ENCODE peak calls at places on chromosomes 3 and 15, in five cellular contexts. One of them, this sample, is unnamed.

GRCh38 chr3:119294889-119295769 is 946 bp downstream of the ARHGAP31 start:
- DNase-seq in K562: no peak
- DNase-seq in HepG2: no peak
- DNase-seq in GM12878: no peak
- DNase-seq in H1: no peak
- DNase-seq in this sample: peak; percentile 52

GRCh38 chr15:29696950-29697738 is 125.1 kb downstream of the TJP1 start:
- DNase-seq in K562: no peak
- DNase-seq in HepG2: no peak
- DNase-seq in GM12878: no peak
- DNase-seq in H1: no peak
- DNase-seq in this sample: no peak

GRCh38 chr3:107370902-107371301 is 6.3 kb upstream of the CCDC54 start:
- DNase-seq in K562: no peak
- DNase-seq in HepG2: no peak
- DNase-seq in GM12878: no peak
- DNase-seq in H1: no peak
- DNase-seq in this sample: no peak

GRCh38 chr3:174016186-174016585 is 618.6 kb downstream of the NLGN1 start:
- DNase-seq in K562: no peak
- DNase-seq in HepG2: no peak
- DNase-seq in GM12878: no peak
- DNase-seq in H1: no peak
- DNase-seq in this sample: no peak

GRCh38 chr15:100902436-100903190 is 16.5 kb upstream of the LRRK1 start:
- DNase-seq in K562: no peak
- DNase-seq in HepG2: peak; percentile 7
- DNase-seq in GM12878: no peak
- DNase-seq in H1: no peak
- DNase-seq in this sample: no peak

GRCh38 chr3:17013050-17013449 is 128.3 kb downstream of the PLCL2 start:
- DNase-seq in K562: no peak
- DNase-seq in HepG2: no peak
- DNase-seq in GM12878: no peak
- DNase-seq in H1: no peak
- DNase-seq in this sample: no peak

GRCh38 chr3:98657429-98657828 is 64.0 kb upstream of the CPOX start:
- DNase-seq in K562: peak; percentile 13
- DNase-seq in HepG2: no peak
- DNase-seq in GM12878: no peak
- DNase-seq in H1: peak; percentile 72
- DNase-seq in this sample: peak; percentile 76

GRCh38 chr3:105647047-105647446 is 221.8 kb downstream of the CBLB start:
- DNase-seq in K562: peak; percentile 58
- DNase-seq in HepG2: peak; percentile 39
- DNase-seq in GM12878: no peak
- DNase-seq in H1: no peak
- DNase-seq in this sample: no peak

GRCh38 chr15:68353418-68354145 is 76.0 kb downstream of the FEM1B start:
- DNase-seq in K562: no peak
- DNase-seq in HepG2: no peak
- DNase-seq in GM12878: no peak
- DNase-seq in H1: no peak
- DNase-seq in this sample: no peak

GRCh38 chr3:58032186-58032585 is 24.0 kb downstream of the FLNB start:
- DNase-seq in K562: no peak
- DNase-seq in HepG2: no peak
- DNase-seq in GM12878: no peak
- DNase-seq in H1: no peak
- DNase-seq in this sample: no peak

GRCh38 chr3:30333903-30334302 is 272.5 kb upstream of the TGFBR2 start:
- DNase-seq in K562: no peak
- DNase-seq in HepG2: no peak
- DNase-seq in GM12878: no peak
- DNase-seq in H1: no peak
- DNase-seq in this sample: no peak

GRCh38 chr3:185549111-185549510 is 3.3 kb downstream of the LIPH start:
- DNase-seq in K562: peak; percentile 29
- DNase-seq in HepG2: no peak
- DNase-seq in GM12878: no peak
- DNase-seq in H1: no peak
- DNase-seq in this sample: no peak

GRCh38 chr15:98484914-98485313 is 163.4 kb upstream of the IGF1R start:
- DNase-seq in K562: no peak
- DNase-seq in HepG2: no peak
- DNase-seq in GM12878: no peak
- DNase-seq in H1: no peak
- DNase-seq in this sample: no peak

GRCh38 chr15:100928632-100929280 is 9.6 kb downstream of the LRRK1 start:
- DNase-seq in K562: no peak
- DNase-seq in HepG2: no peak
- DNase-seq in GM12878: no peak
- DNase-seq in H1: no peak
- DNase-seq in this sample: no peak

GRCh38 chr3:155991291-155991690 is 120.8 kb downstream of the GMPS start:
- DNase-seq in K562: no peak
- DNase-seq in HepG2: no peak
- DNase-seq in GM12878: no peak
- DNase-seq in H1: no peak
- DNase-seq in this sample: no peak

GRCh38 chr3:115792206-115792955 is 169.1 kb downstream of the GAP43 start:
- DNase-seq in K562: no peak
- DNase-seq in HepG2: peak; percentile 95
- DNase-seq in GM12878: no peak
- DNase-seq in H1: no peak
- DNase-seq in this sample: no peak

GRCh38 chr3:169334994-169335393 is 328.5 kb downstream of the MECOM start:
- DNase-seq in K562: no peak
- DNase-seq in HepG2: no peak
- DNase-seq in GM12878: no peak
- DNase-seq in H1: no peak
- DNase-seq in this sample: no peak

GRCh38 chr3:124587053-124587408 is 143.2 kb upstream of the UMPS start:
- DNase-seq in K562: peak; percentile 72
- DNase-seq in HepG2: no peak
- DNase-seq in GM12878: no peak
- DNase-seq in H1: peak; percentile 53
- DNase-seq in this sample: peak; percentile 18

GRCh38 chr3:30684361-30684760 is 78.0 kb downstream of the TGFBR2 start:
- DNase-seq in K562: no peak
- DNase-seq in HepG2: no peak
- DNase-seq in GM12878: no peak
- DNase-seq in H1: no peak
- DNase-seq in this sample: no peak

GRCh38 chr3:179651687-179652466 is 963 bp upstream of the USP13 start:
- DNase-seq in K562: no peak
- DNase-seq in HepG2: no peak
- DNase-seq in GM12878: no peak
- DNase-seq in H1: no peak
- DNase-seq in this sample: no peak

GRCh38 chr15:93047621-93048425 is 41.2 kb downstream of the RGMA start:
- DNase-seq in K562: no peak
- DNase-seq in HepG2: no peak
- DNase-seq in GM12878: no peak
- DNase-seq in H1: no peak
- DNase-seq in this sample: no peak

GRCh38 chr3:27910456-27910855 is 188.3 kb upstream of the EOMES start:
- DNase-seq in K562: no peak
- DNase-seq in HepG2: no peak
- DNase-seq in GM12878: no peak
- DNase-seq in H1: no peak
- DNase-seq in this sample: no peak

GRCh38 chr3:150800722-150801121 is 37.8 kb upstream of the SIAH2 start:
- DNase-seq in K562: no peak
- DNase-seq in HepG2: no peak
- DNase-seq in GM12878: no peak
- DNase-seq in H1: no peak
- DNase-seq in this sample: no peak

GRCh38 chr3:150793641-150794040 is 30.7 kb upstream of the SIAH2 start:
- DNase-seq in K562: no peak
- DNase-seq in HepG2: peak; percentile 32
- DNase-seq in GM12878: no peak
- DNase-seq in H1: no peak
- DNase-seq in this sample: no peak

GRCh38 chr3:150803440-150803985 is 40.5 kb upstream of the SIAH2 start:
- DNase-seq in K562: no peak
- DNase-seq in HepG2: no peak
- DNase-seq in GM12878: no peak
- DNase-seq in H1: no peak
- DNase-seq in this sample: no peak

GRCh38 chr3:150797155-150797554 is 34.2 kb upstream of the SIAH2 start:
- DNase-seq in K562: no peak
- DNase-seq in HepG2: no peak
- DNase-seq in GM12878: no peak
- DNase-seq in H1: no peak
- DNase-seq in this sample: no peak

DNA sequence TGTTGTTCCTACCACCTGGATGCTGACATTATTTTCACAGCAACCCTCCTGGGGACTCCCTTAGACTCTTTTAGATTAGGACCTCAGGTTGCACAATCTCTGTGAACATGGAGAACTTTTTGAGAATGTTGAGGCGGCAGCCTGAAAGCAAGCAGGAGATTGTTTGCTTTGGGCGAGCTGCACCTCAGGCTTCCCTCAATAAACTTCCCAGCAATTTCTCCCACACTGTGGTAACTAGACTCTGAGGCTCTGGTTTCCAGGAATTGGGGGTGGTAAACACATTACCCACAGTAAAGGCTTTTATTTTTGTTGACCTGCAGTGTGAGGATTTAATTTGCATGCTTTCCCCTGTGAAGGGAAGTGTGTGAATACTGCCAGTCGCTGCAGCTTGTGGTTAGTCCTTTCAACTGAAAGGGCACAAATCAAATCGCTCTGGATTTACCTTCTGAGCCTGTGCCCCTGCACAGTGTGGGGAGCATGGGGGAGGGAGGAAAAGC is 35.2 kb upstream of the SIAH2 start:
- DNase-seq in K562: no peak
- DNase-seq in HepG2: peak; percentile 49
- DNase-seq in GM12878: no peak
- DNase-seq in H1: no peak
- DNase-seq in this sample: no peak
- TF ChIP-seq CREB1 in K562: no peak
- TF ChIP-seq CREB1 in HepG2: no peak
- TF ChIP-seq CREB1 in GM12878: no peak
- TF ChIP-seq CREB1 in H1: no peak
- TF ChIP-seq CREB1 in this sample: no peak

DNA sequence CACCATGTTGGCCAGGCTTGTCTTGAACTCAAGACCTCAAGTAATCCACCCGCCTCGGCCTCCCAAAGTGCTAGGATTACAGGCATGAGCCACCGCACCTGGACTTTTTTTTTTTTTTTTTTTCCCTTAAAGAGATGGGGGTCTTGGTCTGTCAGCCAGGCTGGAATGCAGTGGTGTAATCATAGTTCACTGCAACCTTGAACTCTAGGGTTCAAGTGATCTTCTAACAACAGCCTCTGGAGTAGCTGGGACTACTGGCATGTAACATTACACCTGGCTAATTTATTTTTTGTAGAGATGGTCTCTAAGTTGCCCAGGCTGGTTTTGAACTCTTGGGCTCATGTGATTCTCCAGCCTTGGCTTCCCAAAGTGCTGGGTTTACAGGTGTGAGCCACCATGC is 81.6 kb downstream of the ANKRD28 start:
- DNase-seq in K562: no peak
- DNase-seq in HepG2: peak; percentile 43
- DNase-seq in GM12878: no peak
- DNase-seq in H1: no peak
- DNase-seq in this sample: no peak
- TF ChIP-seq MAX in K562: no peak
- TF ChIP-seq MAX in HepG2: no peak
- TF ChIP-seq MAX in GM12878: no peak
- TF ChIP-seq MAX in H1: no peak
- TF ChIP-seq MAX in this sample: no peak

GRCh38 chr15:80970018-80970657 is 19.5 kb downstream of the MESD start:
- DNase-seq in K562: peak; percentile 81
- DNase-seq in HepG2: peak; percentile 35
- DNase-seq in GM12878: no peak
- DNase-seq in H1: peak; percentile 78
- DNase-seq in this sample: peak; percentile 52

GRCh38 chr15:80967451-80967850 is 22.2 kb downstream of the MESD start:
- DNase-seq in K562: no peak
- DNase-seq in HepG2: peak; percentile 28
- DNase-seq in GM12878: no peak
- DNase-seq in H1: peak; percentile 59
- DNase-seq in this sample: peak; percentile 71

GRCh38 chr15:80967991-80968510 is 21.6 kb downstream of the MESD start:
- DNase-seq in K562: no peak
- DNase-seq in HepG2: no peak
- DNase-seq in GM12878: no peak
- DNase-seq in H1: peak; percentile 41
- DNase-seq in this sample: no peak

GRCh38 chr15:80969316-80969715 is 20.3 kb downstream of the MESD start:
- DNase-seq in K562: no peak
- DNase-seq in HepG2: no peak
- DNase-seq in GM12878: no peak
- DNase-seq in H1: peak; percentile 16
- DNase-seq in this sample: no peak

GRCh38 chr15:80966431-80967197 is 23.0 kb downstream of the MESD start:
- DNase-seq in K562: no peak
- DNase-seq in HepG2: no peak
- DNase-seq in GM12878: no peak
- DNase-seq in H1: peak; percentile 41
- DNase-seq in this sample: no peak
- TF ChIP-seq CREB1 in K562: no peak
- TF ChIP-seq CREB1 in HepG2: no peak
- TF ChIP-seq CREB1 in GM12878: no peak
- TF ChIP-seq CREB1 in H1: no peak
- TF ChIP-seq CREB1 in this sample: no peak

GRCh38 chr3:14178247-14179113 is at the start of the genes LSM3 and XPC:
- DNase-seq in K562: peak; percentile 99
- DNase-seq in HepG2: peak; percentile 98
- DNase-seq in GM12878: peak; percentile 97
- DNase-seq in H1: peak; percentile 96
- DNase-seq in this sample: peak; percentile 92
- TF ChIP-seq MAX in K562: peak; percentile 87
- TF ChIP-seq MAX in HepG2: no peak
- TF ChIP-seq MAX in GM12878: no peak
- TF ChIP-seq MAX in H1: peak; percentile 20
- TF ChIP-seq MAX in this sample: peak; percentile 74

GRCh38 chr15:57635300-57635944 is 43.7 kb downstream of the MYZAP start:
- DNase-seq in K562: no peak
- DNase-seq in HepG2: no peak
- DNase-seq in GM12878: no peak
- DNase-seq in H1: no peak
- DNase-seq in this sample: no peak
- TF ChIP-seq CREB1 in K562: no peak
- TF ChIP-seq CREB1 in HepG2: no peak
- TF ChIP-seq CREB1 in GM12878: no peak
- TF ChIP-seq CREB1 in H1: no peak
- TF ChIP-seq CREB1 in this sample: no peak

GRCh38 chr3:170499562-170500156 is 81.0 kb downstream of the CLDN11 start:
- DNase-seq in K562: peak; percentile 64
- DNase-seq in HepG2: peak; percentile 79
- DNase-seq in GM12878: no peak
- DNase-seq in H1: no peak
- DNase-seq in this sample: peak; percentile 47
- TF ChIP-seq MAX in K562: no peak
- TF ChIP-seq MAX in HepG2: no peak
- TF ChIP-seq MAX in GM12878: no peak
- TF ChIP-seq MAX in H1: no peak
- TF ChIP-seq MAX in this sample: no peak

This sample was measured in WTC11.